ENCODE peak calls at places on chromosomes 4 and X, in four cellular contexts. O, A, L and W are unnamed samples.

GRCh38 chr4:29900336-29900735 is 819.8 kb upstream of the PCDH7 start:
- DNase-seq in O (no peak), A (no peak), L (no peak), W (no peak)

GRCh38 chr4:76208005-76208765 is 5.4 kb downstream of the SCARB2 start:
- DNase-seq in O (peak), A (peak), L (no peak), W (no peak)

GRCh38 chrX:48715876-48716502 is 19.5 kb downstream of the SUV39H1 start:
- DNase-seq in O (no peak), A (no peak), L (no peak), W (no peak)

GRCh38 chrX:129791336-129791735 is 11.6 kb downstream of the SASH3 start:
- DNase-seq in O (no peak), A (no peak), L (no peak), W (no peak)

GRCh38 chr4:178275671-178276360 is 833.6 kb upstream of the AGA start:
- DNase-seq in O (no peak), A (no peak), L (no peak), W (no peak)

GRCh38 chr4:112284166-112284565 is 1.5 kb downstream of the TIFA start:
- DNase-seq in O (no peak), A (no peak), L (no peak), W (no peak)

GRCh38 chrX:109954333-109954732 is 48.6 kb upstream of the TMEM164 start:
- DNase-seq in O (no peak), A (no peak), L (no peak), W (no peak)

GRCh38 chr4:105924341-105924740 is 29.1 kb downstream of the NPNT start:
- DNase-seq in O (no peak), A (no peak), L (no peak), W (no peak)

GRCh38 chrX:72475952-72476668 is 96.5 kb downstream of the HDAC8 start:
- DNase-seq in O (no peak), A (no peak), L (no peak), W (no peak)

GRCh38 chr4:825969-826330 is at the start of gene CPLX1:
- DNase-seq in O (no peak), A (no peak), L (no peak), W (peak)

GRCh38 chr4:4405358-4405962 is 18.6 kb downstream of the NSG1 start:
- DNase-seq in O (no peak), A (no peak), L (no peak), W (no peak)

GRCh38 chr4:99201687-99202086 is 17.4 kb downstream of the ADH6 start:
- DNase-seq in O (peak), A (no peak), L (no peak), W (no peak)

GRCh38 chr4:122882830-122883229 is 39.6 kb downstream of the NUDT6 start:
- DNase-seq in O (no peak), A (no peak), L (no peak), W (no peak)

GRCh38 chr4:39621582-39621981 is 17.1 kb downstream of the SMIM14 start:
- DNase-seq in O (peak), A (peak), L (no peak), W (no peak)

GRCh38 chr4:165502919-165503907 is 124.4 kb downstream of the CPE start:
- DNase-seq in O (peak), A (no peak), L (no peak), W (no peak)

GRCh38 chr4:56301181-56302076 is 85.9 kb downstream of the AASDH start:
- DNase-seq in O (peak), A (peak), L (peak), W (peak)

GRCh38 chr4:8549352-8549931 is 30.8 kb upstream of the GPR78 start:
- DNase-seq in O (no peak), A (no peak), L (no peak), W (no peak)

GRCh38 chrX:14027031-14027430 is 2.7 kb downstream of the GEMIN8 start:
- DNase-seq in O (no peak), A (no peak), L (no peak), W (no peak)

GRCh38 chrX:54386314-54386713 is 28.5 kb upstream of the WNK3 start:
- DNase-seq in O (no peak), A (no peak), L (no peak), W (no peak)

GRCh38 chr4:168540086-168540864 is 43.4 kb downstream of the PALLD start:
- DNase-seq in O (no peak), A (no peak), L (no peak), W (no peak)

GRCh38 chrX:150162141-150162540 is 201.0 kb upstream of the MAMLD1 start:
- DNase-seq in O (no peak), A (no peak), L (no peak), W (no peak)

GRCh38 chr4:82431026-82431745 is 796 bp downstream of the ENOPH1 start:
- DNase-seq in O (no peak), A (no peak), L (peak), W (no peak)

GRCh38 chr4:16827762-16828724 is 70.4 kb downstream of the LDB2 start:
- DNase-seq in O (no peak), A (no peak), L (no peak), W (no peak)

GRCh38 chr4:156677136-156677535 is 294.5 kb downstream of the PDGFC start:
- DNase-seq in O (no peak), A (no peak), L (no peak), W (no peak)

GRCh38 chrX:39730671-39731389 is 366.9 kb downstream of the BCOR start:
- DNase-seq in O (peak), A (peak), L (peak), W (peak)

GRCh38 chr4:2298548-2298991 is 36.7 kb upstream of the MXD4 start:
- DNase-seq in O (no peak), A (no peak), L (peak), W (no peak)

GRCh38 chr4:113921089-113921842 is 58.2 kb downstream of the ARSJ start:
- DNase-seq in O (no peak), A (no peak), L (no peak), W (no peak)

GRCh38 chrX:134172588-134173259 is 64.3 kb upstream of the CCDC160 start:
- DNase-seq in O (no peak), A (no peak), L (no peak), W (no peak)

GRCh38 chrX:25083661-25084060 is 67.9 kb upstream of the ARX start:
- DNase-seq in O (no peak), A (no peak), L (no peak), W (no peak)

GRCh38 chrX:119402588-119402987 is 3.5 kb downstream of the SLC25A43 start:
- DNase-seq in O (no peak), A (peak), L (no peak), W (no peak)

GRCh38 chr4:26183017-26183416 is 137.8 kb upstream of the RBPJ start:
- DNase-seq in O (no peak), A (no peak), L (no peak), W (no peak)

GRCh38 chr4:25160714-25161598 is 707 bp upstream of the SEPSECS start:
- DNase-seq in O (no peak), A (no peak), L (peak), W (no peak)